ENCODE peak calls at places on chromosomes 5 and 9, in seven cellular contexts. Q is body of pancreas, A is transverse colon, C is heart left ventricle, B is A549, I is HepG2, O is ovary. P is an unnamed sample.

GRCh38 chr5:53233653-53234405 is 124.3 kb upstream of the MOCS2 start:
- DNase-seq in O (no peak), Q (no peak), C (no peak), B (no peak), I (no peak), A (no peak), P (no peak)

GRCh38 chr5:34452170-34452828 is 203.8 kb upstream of the RAI14 start:
- DNase-seq in A (no peak), C (no peak), B (no peak), I (no peak), O (no peak), Q (no peak), P (no peak)

GRCh38 chr5:370311-370958 is 48.9 kb downstream of the AHRR start:
- DNase-seq in Q (no peak), A (peak; percentile 3), I (no peak), C (peak; percentile 10), B (no peak), O (no peak), P (no peak)

GRCh38 chr5:116418016-116418415 is 156.6 kb downstream of the SEMA6A start:
- DNase-seq in O (no peak), A (no peak), B (no peak), C (no peak), Q (no peak), I (no peak), P (no peak)

GRCh38 chr5:32679218-32679617 is 31.9 kb upstream of the NPR3 start:
- DNase-seq in C (no peak), A (no peak), I (no peak), Q (no peak), B (no peak), O (no peak), P (no peak)

GRCh38 chr5:72234265-72234700 is 85.8 kb downstream of the MRPS27 start:
- DNase-seq in Q (no peak), O (no peak), C (no peak), B (no peak), A (no peak), I (no peak), P (no peak)

GRCh38 chr5:176446884-176447537 is 1.2 kb upstream of the FAF2 start:
- DNase-seq in I (no peak), O (peak; percentile 13), A (peak; percentile 31), C (no peak), Q (peak; percentile 34), B (no peak), P (no peak)

GRCh38 chr5:84634256-84634655 is 249.6 kb upstream of the EDIL3 start:
- DNase-seq in O (no peak), A (no peak), C (no peak), B (no peak), I (no peak), Q (no peak), P (no peak)

GRCh38 chr5:137051165-137051564 is 448.0 kb downstream of the SPOCK1 start:
- DNase-seq in B (no peak), I (peak; percentile 5), O (no peak), C (no peak), A (no peak), Q (no peak), P (no peak)

GRCh38 chr5:32474201-32474854 is 29.8 kb upstream of the ZFR start:
- DNase-seq in B (no peak), C (no peak), I (no peak), O (no peak), Q (peak; percentile 7), A (peak; percentile 37), P (no peak)

GRCh38 chr9:121278535-121279169 is 10.7 kb downstream of the GSN start:
- DNase-seq in C (peak; percentile 75), B (no peak), O (peak; percentile 74), A (peak; percentile 67), Q (peak; percentile 68), I (no peak), P (peak; percentile 78)

GRCh38 chr9:34125681-34126206 is 754 bp downstream of the DCAF12 start:
- DNase-seq in A (peak; percentile 16), B (peak; percentile 53), Q (peak; percentile 12), C (no peak), O (no peak), I (peak; percentile 21), P (no peak)

GRCh38 chr9:137286980-137287383 is 9.5 kb downstream of the TOR4A start:
- DNase-seq in I (peak; percentile 68), Q (peak; percentile 88), A (peak; percentile 84), B (peak; percentile 94), O (no peak), C (peak; percentile 47), P (no peak)

GRCh38 chr5:41925555-41925946 is 470 bp downstream of the FBXO4 start:
- DNase-seq in Q (peak; percentile 41), I (peak; percentile 39), O (peak; percentile 28), B (peak; percentile 9), A (no peak), C (peak; percentile 33), P (peak; percentile 31)

GRCh38 chr9:69122391-69123141 is 51.5 kb upstream of the TJP2 start:
- DNase-seq in I (peak; percentile 52), B (peak; percentile 10), O (no peak), Q (peak; percentile 62), C (no peak), A (peak; percentile 66), P (no peak)

GRCh38 chr5:57488308-57488955 is 5.8 kb upstream of the ACTBL2 start:
- DNase-seq in B (no peak), C (no peak), A (no peak), I (no peak), Q (no peak), O (no peak), P (peak; percentile 19)

GRCh38 chr9:93354451-93354850 is 97.0 kb upstream of the FAM120A start:
- DNase-seq in A (no peak), I (no peak), C (no peak), B (no peak), Q (no peak), O (no peak), P (no peak)

GRCh38 chr5:116444373-116445058 is 130.1 kb downstream of the SEMA6A start:
- DNase-seq in A (no peak), C (no peak), I (no peak), Q (no peak), O (no peak), B (no peak), P (no peak)

GRCh38 chr5:144203750-144204596 is 33.3 kb downstream of the KCTD16 start:
- DNase-seq in Q (peak; percentile 70), O (no peak), I (peak; percentile 42), C (no peak), A (peak; percentile 12), B (no peak), P (peak; percentile 37)

GRCh38 chr9:114002271-114002985 is 75.7 kb downstream of the AMBP start:
- DNase-seq in O (peak; percentile 3), C (peak; percentile 15), I (no peak), B (no peak), Q (peak; percentile 4), A (no peak), P (no peak)

GRCh38 chr5:73615947-73616346 is 10.0 kb upstream of the ARHGEF28 start:
- DNase-seq in I (no peak), Q (no peak), B (no peak), O (no peak), C (no peak), A (no peak), P (no peak)

GRCh38 chr5:167489202-167489601 is 802.2 kb upstream of the WWC1 start:
- DNase-seq in Q (no peak), C (no peak), A (no peak), B (no peak), I (no peak), O (no peak), P (no peak)

GRCh38 chr9:84136119-84136868 is 155.7 kb downstream of the RMI1 start:
- DNase-seq in O (no peak), Q (no peak), B (peak; percentile 60), C (no peak), I (no peak), A (peak; percentile 45), P (no peak)

GRCh38 chr5:136891601-136892000 is 526.3 kb upstream of the TRPC7 start:
- DNase-seq in B (no peak), C (no peak), I (no peak), A (no peak), Q (no peak), O (no peak), P (no peak)

GRCh38 chr5:64295100-64295499 is 129.5 kb downstream of the RNF180 start:
- DNase-seq in Q (no peak), O (no peak), C (no peak), B (no peak), I (no peak), A (no peak), P (no peak)

GRCh38 chr9:74775401-74775800 is 112.3 kb downstream of the TRPM6 start:
- DNase-seq in C (no peak), O (no peak), B (no peak), I (no peak), A (no peak), Q (no peak), P (no peak)

GRCh38 chr9:125509476-125509875 is 197.5 kb downstream of the MAPKAP1 start:
- DNase-seq in I (no peak), C (no peak), Q (no peak), A (no peak), B (no peak), O (no peak), P (no peak)

GRCh38 chr5:139671096-139671841 is 23.1 kb downstream of the CXXC5 start:
- DNase-seq in A (no peak), Q (peak; percentile 49), O (no peak), C (peak; percentile 62), I (no peak), B (no peak), P (no peak)

GRCh38 chr9:70517926-70518325 is 103.5 kb upstream of the KLF9 start:
- DNase-seq in B (no peak), C (no peak), I (no peak), Q (no peak), O (no peak), A (no peak), P (no peak)

GRCh38 chr5:157265714-157266285 is at the start of gene CYFIP2:
- DNase-seq in A (peak; percentile 80), O (peak; percentile 26), C (peak; percentile 69), Q (peak; percentile 73), B (peak; percentile 71), I (no peak), P (peak; percentile 31)
- TF ChIP-seq POLR2A in A (no peak), O (no peak), C (peak; percentile 28), Q (no peak), B (no peak), I (no peak), P (no peak)

DNA sequence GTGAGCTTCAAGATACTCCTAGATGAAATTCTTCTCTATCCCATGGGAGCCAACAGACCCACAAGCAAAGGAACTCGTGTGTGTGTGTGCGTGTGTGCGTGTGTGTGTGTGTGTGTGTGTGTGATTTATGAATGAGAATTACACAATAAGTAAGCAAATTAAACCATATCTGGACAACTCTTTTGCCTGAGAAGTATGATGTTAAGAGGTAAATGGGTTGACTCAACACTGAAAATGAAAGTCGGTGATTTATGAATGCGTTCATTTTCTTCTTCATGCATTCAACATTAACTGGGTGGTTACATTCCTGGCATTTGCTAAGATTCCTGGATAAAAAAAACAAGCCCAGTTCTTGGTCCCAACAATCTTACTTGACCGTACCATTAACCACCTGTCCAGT is 171.3 kb upstream of the ZNF462 start:
- DNase-seq in O (no peak), B (no peak), A (no peak), C (no peak), I (no peak), Q (no peak), P (no peak)
- H3K4me1 ChIP-seq in O (no peaks in the 10 kb centered on the region), B (no peaks in the 10 kb centered on the region), A (no peaks in the 10 kb centered on the region), C (no peaks in the 10 kb centered on the region), I (no peaks in the 10 kb centered on the region), Q (no peaks in the 10 kb centered on the region), P (no peaks in the 10 kb centered on the region)

GRCh38 chr9:133140606-133141005 is 19.6 kb upstream of the RALGDS start:
- DNase-seq in Q (no peak), A (no peak), O (no peak), C (no peak), B (no peak), I (no peak), P (no peak)
- H3K27ac ChIP-seq in Q (no peak overlapping the region), A (peak overlapping the region; percentile 52), O (no peak overlapping the region), C (no peak overlapping the region), B (no peak overlapping the region), I (no peak overlapping the region), P (no peak overlapping the region)

GRCh38 chr9:135823036-135823435 is 84.3 kb downstream of the CAMSAP1 start:
- DNase-seq in O (no peak), I (no peak), A (no peak), C (no peak), Q (no peak), B (no peak), P (no peak)
- TF ChIP-seq POLR2A in O (no peak), I (no peak), A (no peak), C (no peak), Q (no peak), B (no peak), P (no peak)